ENCODE peak calls at places on chromosomes 13 and 19, in five cellular contexts. X, M, G, R and T are unnamed samples.
A peak's percentile ranks its signal among the peaks of the same experiment; 100 is the strongest.

GRCh38 chr19:5889288-5889971 is 14.2 kb downstream of the NDUFA11 start:
- DNase-seq in M (no peak), X (no peak), G (no peak), R (no peak), T (no peak)

GRCh38 chr19:52535831-52536800 is 8.6 kb downstream of the ZNF808 start:
- DNase-seq in M (peak; percentile 99), R (peak; percentile 91), X (no peak), G (peak; percentile 97), T (peak; percentile 96)

GRCh38 chr19:19540707-19541515 is 2.8 kb downstream of the CILP2 start:
- DNase-seq in X (no peak), R (no peak), G (peak; percentile 71), M (no peak), T (no peak)

GRCh38 chr13:75864718-75865117 is 228.6 kb downstream of the LMO7 start:
- DNase-seq in G (no peak), X (peak; percentile 32), R (no peak), M (no peak), T (no peak)

GRCh38 chr13:79581870-79582315 is 100.9 kb downstream of the NDFIP2 start:
- DNase-seq in G (peak; percentile 76), R (peak; percentile 23), X (no peak), M (peak; percentile 43), T (no peak)

GRCh38 chr13:38530492-38530891 is 156.4 kb upstream of the FREM2 start:
- DNase-seq in M (no peak), G (no peak), X (no peak), R (no peak), T (no peak)

GRCh38 chr19:46218160-46218559 is 11.4 kb upstream of the IGFL1 start:
- DNase-seq in R (no peak), M (no peak), X (no peak), G (no peak), T (no peak)

GRCh38 chr13:73891805-73892204 is 242.4 kb downstream of the KLF12 start:
- DNase-seq in M (no peak), G (no peak), X (no peak), R (no peak), T (no peak)

GRCh38 chr13:78035500-78035899 is 116.9 kb upstream of the EDNRB start:
- DNase-seq in X (no peak), M (no peak), R (no peak), G (no peak), T (no peak)

GRCh38 chr13:45468676-45469075 is 3.9 kb downstream of the COG3 start:
- DNase-seq in G (no peak), R (no peak), M (no peak), X (no peak), T (no peak)

GRCh38 chr19:44757735-44758505 is 9.4 kb downstream of the BCL3 start:
- DNase-seq in R (peak; percentile 85), G (peak; percentile 96), M (peak; percentile 88), X (no peak), T (no peak)

GRCh38 chr19:7558667-7559066 is 23.1 kb downstream of the PNPLA6 start:
- DNase-seq in X (no peak), G (no peak), M (no peak), R (no peak), T (no peak)

GRCh38 chr19:2770055-2771013 is 12.7 kb downstream of the SGTA start:
- DNase-seq in X (no peak), R (peak; percentile 44), G (peak; percentile 80), M (no peak), T (no peak)

GRCh38 chr13:20553309-20553708 is 13.6 kb upstream of the IFT88 start:
- DNase-seq in X (no peak), M (no peak), R (no peak), G (no peak), T (no peak)

GRCh38 chr13:71522976-71523517 is 344.0 kb downstream of the DACH1 start:
- DNase-seq in X (no peak), G (no peak), R (no peak), M (no peak), T (no peak)

GRCh38 chr13:107977175-107977574 is 238.2 kb downstream of the LIG4 start:
- DNase-seq in M (no peak), R (no peak), G (no peak), X (no peak), T (no peak)

GRCh38 chr19:56115490-56115889 is 5.6 kb downstream of the ZNF787 start:
- DNase-seq in G (no peak), M (no peak), X (no peak), R (no peak), T (no peak)

GRCh38 chr13:44003481-44003880 is 123.8 kb downstream of the LACC1 start:
- DNase-seq in X (no peak), G (no peak), R (no peak), M (no peak), T (no peak)

GRCh38 chr13:72970956-72971355 is 87.8 kb upstream of the KLF5 start:
- DNase-seq in R (no peak), X (no peak), G (no peak), M (no peak), T (no peak)

GRCh38 chr13:43200736-43201135 is 177.3 kb downstream of the DNAJC15 start:
- DNase-seq in M (no peak), X (no peak), R (no peak), G (no peak), T (peak; percentile 10)

GRCh38 chr19:49873149-49873521 is 4.0 kb downstream of the AKT1S1 start:
- DNase-seq in R (peak; percentile 15), G (peak; percentile 52), X (no peak), M (peak; percentile 78), T (no peak)

GRCh38 chr19:3980353-3981251 is 4.7 kb downstream of the EEF2 start:
- DNase-seq in R (no peak), M (no peak), G (peak; percentile 67), X (no peak), T (no peak)

GRCh38 chr13:80040219-80040976 is 300.5 kb downstream of the SPRY2 start:
- DNase-seq in G (no peak), X (peak; percentile 87), M (no peak), R (no peak), T (no peak)

GRCh38 chr13:42047561-42048322 is 706 bp upstream of the DGKH start:
- DNase-seq in R (peak; percentile 32), M (peak; percentile 83), G (peak; percentile 65), X (no peak), T (no peak)

GRCh38 chr19:40191836-40192646 is 815 bp downstream of the MAP3K10 start:
- DNase-seq in X (no peak), R (peak; percentile 35), M (peak; percentile 85), G (peak; percentile 78), T (no peak)

GRCh38 chr13:24629320-24629719 is 50.9 kb upstream of the ATP12A start:
- DNase-seq in R (no peak), G (no peak), M (no peak), X (no peak), T (no peak)

GRCh38 chr13:90070837-90071525 is 1276.5 kb upstream of the MIR17HG start:
- DNase-seq in R (no peak), M (no peak), G (no peak), X (no peak), T (no peak)

GRCh38 chr19:48635966-48636858 is 967 bp downstream of the DBP start:
- DNase-seq in X (no peak), G (peak; percentile 82), M (no peak), R (no peak), T (no peak)

GRCh38 chr19:17052439-17052838 is 22.8 kb downstream of the HAUS8 start:
- DNase-seq in G (peak; percentile 56), M (peak; percentile 11), R (no peak), X (no peak), T (no peak)

GRCh38 chr19:46606019-46606418 is 4.9 kb downstream of the CALM3 start:
- DNase-seq in R (no peak), G (no peak), M (peak; percentile 61), X (no peak), T (no peak)

GRCh38 chr13:38871275-38871674 is 119.4 kb downstream of the STOML3 start:
- DNase-seq in G (no peak), X (no peak), R (no peak), M (no peak), T (no peak)

GRCh38 chr13:87999141-87999765 is 328.1 kb downstream of the SLITRK5 start:
- DNase-seq in X (no peak), M (no peak), R (no peak), G (no peak), T (no peak)

GRCh38 chr13:99724633-99725517 is 223.6 kb downstream of the TM9SF2 start:
- DNase-seq in X (no peak), R (no peak), G (no peak), M (no peak), T (no peak)
- H3K4me1 ChIP-seq in X (no peaks in the 10 kb centered on the region), R (no peaks in the 10 kb centered on the region), G (no peaks in the 10 kb centered on the region), M (no peaks in the 10 kb centered on the region), T (no peaks in the 10 kb centered on the region)

GRCh38 chr19:13599681-13600080 is 93.4 kb upstream of the CACNA1A start:
- DNase-seq in X (no peak), M (no peak), R (no peak), G (no peak), T (no peak)
- H3K27me3 ChIP-seq in X (no peaks in the 10 kb centered on the region), M (no peaks in the 10 kb centered on the region), R (no peaks in the 10 kb centered on the region), G (no peaks in the 10 kb centered on the region), T (no peaks in the 10 kb centered on the region)

GRCh38 chr19:1164684-1165531 is 9.2 kb downstream of the SBNO2 start:
- DNase-seq in X (no peak), R (peak; percentile 31), M (peak; percentile 86), G (peak; percentile 61), T (no peak)
- H3K4me1 ChIP-seq in X (peaks cover 40% of the 10 kb centered on the region), R (peaks cover 20% of the 10 kb centered on the region), M (peaks cover 16% of the 10 kb centered on the region), G (peaks cover 2% of the 10 kb centered on the region), T (peaks cover 63% of the 10 kb centered on the region)

GRCh38 chr13:112890316-112891131 is 78.5 kb upstream of the MCF2L start:
- DNase-seq in R (no peak), X (no peak), M (peak; percentile 60), G (no peak), T (no peak)

GRCh38 chr13:112891477-112892401 is 77.3 kb upstream of the MCF2L start:
- DNase-seq in X (no peak), G (no peak), M (peak; percentile 79), R (no peak), T (no peak)

GRCh38 chr13:112887557-112887991 is 81.4 kb upstream of the MCF2L start:
- DNase-seq in G (no peak), R (no peak), M (peak; percentile 64), X (no peak), T (no peak)

GRCh38 chr13:112888238-112889111 is 80.5 kb upstream of the MCF2L start:
- DNase-seq in M (peak; percentile 67), X (no peak), G (no peak), R (no peak), T (no peak)

DNA sequence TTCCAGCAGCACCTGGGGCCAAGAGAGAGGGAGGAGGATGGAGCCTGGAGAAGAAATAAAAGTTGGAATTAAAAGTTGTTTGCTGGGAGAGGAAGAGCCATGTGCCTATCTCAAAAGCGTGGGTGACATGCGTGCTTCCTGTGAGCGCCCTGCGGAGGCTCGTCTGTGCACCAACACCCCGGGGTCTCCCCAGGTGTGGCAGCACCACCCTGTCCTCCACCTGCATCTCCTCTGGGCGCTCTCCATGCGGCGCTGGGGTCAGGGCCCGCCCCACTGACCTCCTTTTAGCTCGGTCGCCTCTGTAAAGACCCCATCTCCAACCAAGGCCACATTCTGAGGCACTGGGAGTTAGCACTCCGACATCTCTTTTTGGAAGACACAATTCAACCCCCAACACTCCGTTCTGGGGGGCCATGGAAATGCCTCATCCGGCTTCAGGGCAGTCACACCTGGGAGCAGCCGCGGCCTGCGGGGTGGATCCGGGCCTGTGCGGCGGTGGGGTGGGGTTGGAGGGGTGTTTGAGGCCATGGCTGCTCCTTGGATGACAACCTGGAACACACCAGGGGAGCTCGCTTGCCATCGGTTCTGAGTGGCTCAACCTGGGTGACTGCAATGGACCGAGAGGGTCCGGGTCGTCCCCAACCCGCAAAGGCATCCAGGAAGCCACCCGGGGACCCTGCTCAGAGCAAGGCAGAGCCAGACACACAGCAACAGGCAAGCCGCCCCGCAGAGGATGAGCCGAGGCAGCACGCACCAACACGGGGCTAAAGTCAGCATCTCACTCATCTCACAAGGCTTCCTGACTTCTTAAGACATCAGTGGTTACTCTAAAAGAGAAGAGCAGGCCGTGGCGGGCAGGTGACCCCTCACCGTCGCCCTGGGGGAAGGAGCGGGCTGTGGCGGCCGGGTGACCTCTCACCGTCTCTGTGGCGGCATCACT is 79.4 kb upstream of the MCF2L start:
- DNase-seq in M (peak; percentile 61), R (no peak), G (no peak), X (no peak), T (no peak)
- H3K27me3 ChIP-seq in M (peaks cover 3% of the 10 kb centered on the region), R (peaks cover 4% of the 10 kb centered on the region), G (no peaks in the 10 kb centered on the region), X (no peaks in the 10 kb centered on the region), T (peaks cover 3% of the 10 kb centered on the region)